ENCODE peak calls at places on chromosome 14, in five cellular contexts. One of them, this sample, is unnamed.

GRCh38 chr14:100285913-100286400 is 20.3 kb downstream of the SLC25A29 start:
- DNase-seq in GM23248: no peak
- DNase-seq in gastrocnemius medialis: no peak
- DNase-seq in adipocyte: no peak
- DNase-seq in OCI-LY7: no peak
- DNase-seq in this sample: no peak

GRCh38 chr14:32329690-32330290 is 692 bp downstream of the AKAP6 start:
- DNase-seq in OCI-LY7: no peak
- DNase-seq in GM23248: no peak
- DNase-seq in adipocyte: no peak
- DNase-seq in gastrocnemius medialis: no peak
- DNase-seq in this sample: no peak

GRCh38 chr14:23695220-23695999 is 59.2 kb downstream of the DHRS2 start:
- DNase-seq in gastrocnemius medialis: no peak
- DNase-seq in adipocyte: peak; percentile 66
- DNase-seq in GM23248: peak; percentile 35
- DNase-seq in OCI-LY7: no peak
- DNase-seq in this sample: no peak

GRCh38 chr14:95486875-95487668 is 29.4 kb downstream of the SYNE3 start:
- DNase-seq in OCI-LY7: peak; percentile 91
- DNase-seq in GM23248: no peak
- DNase-seq in gastrocnemius medialis: no peak
- DNase-seq in adipocyte: no peak
- DNase-seq in this sample: no peak

GRCh38 chr14:85532570-85532969 is 2.6 kb downstream of the FLRT2 start:
- DNase-seq in GM23248: no peak
- DNase-seq in gastrocnemius medialis: no peak
- DNase-seq in adipocyte: no peak
- DNase-seq in OCI-LY7: no peak
- DNase-seq in this sample: no peak

GRCh38 chr14:101151226-101151929 is 247.9 kb upstream of the RTL1 start:
- DNase-seq in gastrocnemius medialis: no peak
- DNase-seq in OCI-LY7: no peak
- DNase-seq in GM23248: peak; percentile 12
- DNase-seq in adipocyte: no peak
- DNase-seq in this sample: no peak

GRCh38 chr14:94027566-94028449 is 1.7 kb downstream of the OTUB2 start:
- DNase-seq in adipocyte: no peak
- DNase-seq in GM23248: peak; percentile 16
- DNase-seq in OCI-LY7: no peak
- DNase-seq in gastrocnemius medialis: no peak
- DNase-seq in this sample: no peak

GRCh38 chr14:84987042-84987441 is 542.9 kb upstream of the FLRT2 start:
- DNase-seq in gastrocnemius medialis: no peak
- DNase-seq in OCI-LY7: no peak
- DNase-seq in adipocyte: no peak
- DNase-seq in GM23248: no peak
- DNase-seq in this sample: no peak

GRCh38 chr14:92601757-92602417 is 88.3 kb downstream of the RIN3 start:
- DNase-seq in GM23248: no peak
- DNase-seq in gastrocnemius medialis: no peak
- DNase-seq in OCI-LY7: no peak
- DNase-seq in adipocyte: no peak
- DNase-seq in this sample: no peak

GRCh38 chr14:97970222-97970621 is 1173.0 kb downstream of the VRK1 start:
- DNase-seq in OCI-LY7: no peak
- DNase-seq in GM23248: no peak
- DNase-seq in adipocyte: no peak
- DNase-seq in gastrocnemius medialis: no peak
- DNase-seq in this sample: no peak

GRCh38 chr14:31408421-31408820 is 11.9 kb downstream of the HEATR5A start:
- DNase-seq in OCI-LY7: no peak
- DNase-seq in GM23248: no peak
- DNase-seq in gastrocnemius medialis: no peak
- DNase-seq in adipocyte: no peak
- DNase-seq in this sample: no peak

GRCh38 chr14:79018846-79019245 is 848.7 kb downstream of the NRXN3 start:
- DNase-seq in OCI-LY7: no peak
- DNase-seq in adipocyte: no peak
- DNase-seq in GM23248: peak; percentile 56
- DNase-seq in gastrocnemius medialis: no peak
- DNase-seq in this sample: no peak

GRCh38 chr14:22370084-22370847 is 218.8 kb downstream of the DAD1 start:
- DNase-seq in gastrocnemius medialis: no peak
- DNase-seq in OCI-LY7: no peak
- DNase-seq in GM23248: peak; percentile 83
- DNase-seq in adipocyte: no peak
- DNase-seq in this sample: no peak

GRCh38 chr14:76964695-76965094 is 63.8 kb downstream of the IRF2BPL start:
- DNase-seq in gastrocnemius medialis: no peak
- DNase-seq in adipocyte: no peak
- DNase-seq in OCI-LY7: no peak
- DNase-seq in GM23248: no peak
- DNase-seq in this sample: no peak

GRCh38 chr14:74940956-74941565 is 14.3 kb downstream of the PGF start:
- DNase-seq in GM23248: no peak
- DNase-seq in gastrocnemius medialis: no peak
- DNase-seq in OCI-LY7: no peak
- DNase-seq in adipocyte: no peak
- DNase-seq in this sample: no peak
- H3K4me1 ChIP-seq in GM23248: peaks cover 32% of the 10 kb centered on the region
- H3K4me1 ChIP-seq in gastrocnemius medialis: peaks cover 46% of the 10 kb centered on the region
- H3K4me1 ChIP-seq in OCI-LY7: peaks cover 56% of the 10 kb centered on the region
- H3K4me1 ChIP-seq in adipocyte: peaks cover 33% of the 10 kb centered on the region
- H3K4me1 ChIP-seq in this sample: no peaks in the 10 kb centered on the region

GRCh38 chr14:90649557-90650135 is 166.6 kb downstream of the TTC7B start:
- DNase-seq in adipocyte: no peak
- DNase-seq in gastrocnemius medialis: no peak
- DNase-seq in OCI-LY7: no peak
- DNase-seq in GM23248: no peak
- DNase-seq in this sample: no peak

GRCh38 chr14:90651976-90652560 is 164.2 kb downstream of the TTC7B start:
- DNase-seq in OCI-LY7: no peak
- DNase-seq in GM23248: no peak
- DNase-seq in adipocyte: no peak
- DNase-seq in gastrocnemius medialis: no peak
- DNase-seq in this sample: no peak

GRCh38 chr14:90647469-90647868 is 168.8 kb downstream of the TTC7B start:
- DNase-seq in gastrocnemius medialis: no peak
- DNase-seq in GM23248: no peak
- DNase-seq in adipocyte: no peak
- DNase-seq in OCI-LY7: no peak
- DNase-seq in this sample: no peak

GRCh38 chr14:90651405-90651804 is 164.8 kb downstream of the TTC7B start:
- DNase-seq in GM23248: no peak
- DNase-seq in gastrocnemius medialis: no peak
- DNase-seq in OCI-LY7: no peak
- DNase-seq in adipocyte: no peak
- DNase-seq in this sample: no peak

GRCh38 chr14:90649096-90649495 is 167.1 kb downstream of the TTC7B start:
- DNase-seq in GM23248: no peak
- DNase-seq in OCI-LY7: no peak
- DNase-seq in adipocyte: peak; percentile 60
- DNase-seq in gastrocnemius medialis: no peak
- DNase-seq in this sample: no peak
- H3K4me1 ChIP-seq in GM23248: peaks cover 8% of the 10 kb centered on the region
- H3K4me1 ChIP-seq in OCI-LY7: no peaks in the 10 kb centered on the region
- H3K4me1 ChIP-seq in adipocyte: peaks cover 17% of the 10 kb centered on the region
- H3K4me1 ChIP-seq in gastrocnemius medialis: peaks cover 21% of the 10 kb centered on the region
- H3K4me1 ChIP-seq in this sample: no peaks in the 10 kb centered on the region

GRCh38 chr14:104681689-104682074 is 7.7 kb upstream of the INF2 start:
- DNase-seq in gastrocnemius medialis: peak; percentile 69
- DNase-seq in adipocyte: peak; percentile 89
- DNase-seq in OCI-LY7: no peak
- DNase-seq in GM23248: peak; percentile 82
- DNase-seq in this sample: no peak

GRCh38 chr14:104680806-104681688 is 8.4 kb upstream of the INF2 start:
- DNase-seq in GM23248: peak; percentile 94
- DNase-seq in adipocyte: peak; percentile 71
- DNase-seq in OCI-LY7: peak; percentile 83
- DNase-seq in gastrocnemius medialis: peak; percentile 65
- DNase-seq in this sample: no peak

GRCh38 chr14:104683653-104684448 is 5.6 kb upstream of the INF2 start:
- DNase-seq in GM23248: no peak
- DNase-seq in gastrocnemius medialis: no peak
- DNase-seq in OCI-LY7: no peak
- DNase-seq in adipocyte: no peak
- DNase-seq in this sample: no peak

GRCh38 chr14:104680056-104680805 is 9.2 kb upstream of the INF2 start:
- DNase-seq in OCI-LY7: no peak
- DNase-seq in adipocyte: peak; percentile 78
- DNase-seq in GM23248: peak; percentile 95
- DNase-seq in gastrocnemius medialis: no peak
- DNase-seq in this sample: no peak

GRCh38 chr14:104682107-104682593 is 7.3 kb upstream of the INF2 start:
- DNase-seq in OCI-LY7: no peak
- DNase-seq in gastrocnemius medialis: no peak
- DNase-seq in GM23248: no peak
- DNase-seq in adipocyte: peak; percentile 17
- DNase-seq in this sample: no peak
- H3K4me1 ChIP-seq in OCI-LY7: peaks cover 52% of the 10 kb centered on the region
- H3K4me1 ChIP-seq in gastrocnemius medialis: peaks cover 39% of the 10 kb centered on the region
- H3K4me1 ChIP-seq in GM23248: peaks cover 30% of the 10 kb centered on the region
- H3K4me1 ChIP-seq in adipocyte: peaks cover 41% of the 10 kb centered on the region
- H3K4me1 ChIP-seq in this sample: peaks cover 70% of the 10 kb centered on the region

DNA sequence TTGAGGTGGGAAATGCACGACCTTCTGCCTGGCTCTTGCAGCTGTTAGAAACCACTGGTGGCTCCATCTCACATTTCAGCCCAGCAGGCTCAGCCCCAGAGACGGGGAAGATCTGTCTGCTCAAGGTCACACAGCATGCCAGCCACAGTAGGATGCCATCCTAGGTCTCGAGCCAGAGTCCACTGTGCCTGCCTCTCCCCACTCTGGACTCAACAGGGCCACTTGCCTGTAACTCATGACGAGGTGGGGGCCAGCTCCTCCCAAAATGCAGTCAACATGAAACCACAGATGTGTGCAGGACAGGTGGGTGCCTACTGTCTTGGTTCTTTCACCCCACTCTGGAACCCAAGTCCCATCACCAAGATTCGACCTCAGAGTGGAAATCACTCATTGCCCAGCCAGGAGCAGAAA is 23.2 kb downstream of the BCL11B start:
- DNase-seq in GM23248: no peak
- DNase-seq in adipocyte: no peak
- DNase-seq in OCI-LY7: no peak
- DNase-seq in gastrocnemius medialis: no peak
- DNase-seq in this sample: no peak
- H3K4me1 ChIP-seq in GM23248: no peaks in the 10 kb centered on the region
- H3K4me1 ChIP-seq in adipocyte: no peaks in the 10 kb centered on the region
- H3K4me1 ChIP-seq in OCI-LY7: no peaks in the 10 kb centered on the region
- H3K4me1 ChIP-seq in gastrocnemius medialis: no peaks in the 10 kb centered on the region
- H3K4me1 ChIP-seq in this sample: no peaks in the 10 kb centered on the region